ENCODE peak calls at places on chromosomes 3 and 15, in eight cellular contexts. Y is astrocyte; I is globus pallidus; C is stimulated activated CD8-positive, alpha-beta memory T cell treated with anti-CD3 and anti-CD28 coated beads, Interleukin-7, amount 100 ng/mL, for 4 hours; G is frontal cortex; V is adrenal gland; D is naive thymus-derived CD8-positive, alpha-beta T cell; Q is fibroblast of pulmonary artery. T is an unnamed sample.

GRCh38 chr15:37872661-37873060 is 61.8 kb upstream of the TMCO5A start:
- DNase-seq in Q (no peak), G (no peak), V (no peak), Y (no peak), C (no peak), I (no peak), D (no peak), T (no peak)

GRCh38 chr15:67613708-67614107 is 71.2 kb downstream of the MAP2K5 start:
- DNase-seq in V (no peak), Y (no peak), C (no peak), G (no peak), Q (no peak), I (no peak), D (no peak), T (no peak)

GRCh38 chr3:52498134-52499054 is 3.3 kb downstream of the STAB1 start:
- DNase-seq in Y (peak; percentile 76), I (peak; percentile 66), Q (peak; percentile 60), G (no peak), C (no peak), D (no peak), V (peak; percentile 60), T (no peak)

GRCh38 chr3:127992127-127992526 is 60.1 kb upstream of the SEC61A1 start:
- DNase-seq in G (no peak), Q (no peak), C (no peak), V (no peak), D (no peak), Y (no peak), I (no peak), T (no peak)

GRCh38 chr3:52190294-52190841 is 7.6 kb upstream of the ALAS1 start:
- DNase-seq in V (peak; percentile 67), I (peak; percentile 61), C (no peak), D (no peak), Y (peak; percentile 34), G (no peak), Q (peak; percentile 58), T (no peak)

GRCh38 chr3:94162700-94163099 is 99.8 kb downstream of the NSUN3 start:
- DNase-seq in Q (peak; percentile 36), Y (peak; percentile 71), V (no peak), G (no peak), D (no peak), C (no peak), I (no peak), T (no peak)

GRCh38 chr15:78850926-78851600 is 21.6 kb upstream of the MORF4L1 start:
- DNase-seq in D (no peak), V (no peak), Q (no peak), C (no peak), Y (no peak), G (no peak), I (peak; percentile 77), T (no peak)

GRCh38 chr3:108281670-108282069 is 14.7 kb upstream of the HHLA2 start:
- DNase-seq in V (no peak), Q (no peak), I (no peak), G (no peak), Y (no peak), D (no peak), C (no peak), T (no peak)

GRCh38 chr15:70923311-70924080 is 30.9 kb downstream of the LRRC49 start:
- DNase-seq in Y (no peak), I (no peak), D (no peak), G (no peak), V (no peak), C (no peak), Q (peak; percentile 77), T (no peak)

GRCh38 chr3:127438371-127438770 is 150.5 kb upstream of the PRR20G start:
- DNase-seq in D (no peak), Y (no peak), V (no peak), C (no peak), G (no peak), Q (no peak), I (no peak), T (no peak)

GRCh38 chr3:87127286-87127685 is 99.8 kb upstream of the CHMP2B start:
- DNase-seq in G (no peak), D (no peak), C (no peak), V (no peak), I (no peak), Q (peak; percentile 8), Y (no peak), T (no peak)

GRCh38 chr3:32334675-32335074 is 57.0 kb upstream of the CMTM7 start:
- DNase-seq in D (no peak), I (no peak), V (no peak), G (no peak), Q (no peak), Y (no peak), C (peak; percentile 8), T (no peak)

GRCh38 chr15:65519781-65520299 is 2.4 kb upstream of the DPP8 start:
- DNase-seq in V (no peak), C (no peak), D (no peak), Q (no peak), G (no peak), I (no peak), Y (no peak), T (no peak)

GRCh38 chr3:105938101-105938500 is 69.3 kb upstream of the CBLB start:
- DNase-seq in V (no peak), Y (peak; percentile 46), C (no peak), G (no peak), Q (peak; percentile 59), I (no peak), D (no peak), T (no peak)

GRCh38 chr15:88661041-88661765 is 22.4 kb downstream of the ISG20 start:
- DNase-seq in Q (no peak), D (no peak), G (no peak), C (no peak), I (no peak), Y (peak; percentile 49), V (no peak), T (no peak)

GRCh38 chr3:182682263-182683229 is 110.8 kb upstream of the ATP11B start:
- DNase-seq in Y (peak; percentile 16), C (peak; percentile 14), D (peak; percentile 78), G (peak; percentile 61), Q (peak; percentile 43), I (peak; percentile 62), V (no peak), T (peak; percentile 34)

GRCh38 chr15:40066531-40066930 is 27.6 kb upstream of the SRP14 start:
- DNase-seq in D (no peak), Y (no peak), G (no peak), V (no peak), C (no peak), Q (no peak), I (no peak), T (no peak)

GRCh38 chr3:32283304-32283703 is 44.8 kb downstream of the CMTM8 start:
- DNase-seq in C (no peak), V (no peak), G (no peak), Q (no peak), D (no peak), Y (no peak), I (no peak), T (no peak)

GRCh38 chr15:34890424-34890823 is 79.1 kb downstream of the AQR start:
- DNase-seq in Y (no peak), C (no peak), V (no peak), G (no peak), Q (no peak), D (no peak), I (no peak), T (no peak)

GRCh38 chr15:67510597-67511225 is 10.2 kb upstream of the C15orf61 start:
- DNase-seq in Q (peak; percentile 17), I (no peak), D (no peak), Y (peak; percentile 66), C (no peak), G (no peak), V (no peak), T (no peak)

GRCh38 chr15:74383695-74384565 is 16.5 kb upstream of the CYP11A1 start:
- DNase-seq in D (peak; percentile 68), G (no peak), Q (no peak), I (no peak), C (peak; percentile 81), Y (peak; percentile 73), V (no peak), T (no peak)

GRCh38 chr3:77468408-77469045 is 428.6 kb downstream of the ROBO2 start:
- DNase-seq in C (no peak), D (no peak), G (no peak), V (no peak), Q (no peak), I (no peak), Y (no peak), T (no peak)

GRCh38 chr15:85667491-85668424 is 127.0 kb downstream of the KLHL25 start:
- DNase-seq in G (no peak), C (peak; percentile 60), V (peak; percentile 67), Q (peak; percentile 99), Y (peak; percentile 99), D (peak; percentile 80), I (peak; percentile 19), T (peak; percentile 85)

T was measured in immature natural killer cell.